ENCODE peak calls at places on chromosomes 13 and 19, in nine cellular contexts. M is upper lobe of right lung; G is adrenal gland; P is Panc1; E is iPS DF 6.9; A is stomach; O is endothelial cell of umbilical vein; B is ascending aorta; H is CD8-positive, alpha-beta T cell. K is an unnamed sample.

GRCh38 chr19:37362733-37363132 is 8.2 kb upstream of the ZNF527 start:
- DNase-seq in A (no peak), B (no peak), E (peak; percentile 50), H (no peak), G (no peak), P (no peak), O (peak; percentile 12), M (no peak), K (peak; percentile 90)

GRCh38 chr19:558770-559439 is 13.5 kb upstream of the BSG start:
- DNase-seq in P (no peak), O (no peak), M (peak; percentile 67), A (peak; percentile 40), G (no peak), B (no peak), H (no peak), E (no peak), K (no peak)

GRCh38 chr19:56856822-56857221 is 16.3 kb upstream of the PEG3 start:
- DNase-seq in E (no peak), P (no peak), H (no peak), O (no peak), B (no peak), M (no peak), A (no peak), G (no peak), K (no peak)

GRCh38 chr19:1618157-1619093 is 13.2 kb upstream of the UQCR11 start:
- DNase-seq in A (peak; percentile 39), M (no peak), E (peak; percentile 39), P (no peak), G (no peak), H (no peak), O (no peak), B (no peak), K (peak; percentile 40)

GRCh38 chr19:2223959-2224358 is 12.2 kb downstream of the PLEKHJ1 start:
- DNase-seq in A (no peak), B (no peak), O (no peak), E (no peak), G (no peak), P (no peak), H (no peak), M (no peak), K (no peak)

GRCh38 chr13:46747031-46747820 is 49.7 kb downstream of the ESD start:
- DNase-seq in H (no peak), O (no peak), M (no peak), E (no peak), P (no peak), G (no peak), A (no peak), B (no peak), K (peak; percentile 11)

GRCh38 chr13:97354808-97355207 is 79.2 kb upstream of the RAP2A start:
- DNase-seq in G (no peak), A (no peak), E (no peak), B (no peak), H (no peak), M (no peak), P (no peak), O (no peak), K (no peak)

GRCh38 chr13:76225815-76226489 is 589.8 kb downstream of the LMO7 start:
- DNase-seq in G (no peak), M (no peak), P (no peak), B (no peak), H (no peak), E (no peak), A (no peak), O (no peak), K (no peak)

GRCh38 chr19:51810228-51810627 is 15.3 kb downstream of the FPR3 start:
- DNase-seq in G (no peak), A (no peak), P (no peak), B (no peak), M (no peak), H (no peak), E (no peak), O (no peak), K (no peak)

GRCh38 chr13:111792956-111793355 is 274.0 kb upstream of the SOX1 start:
- DNase-seq in O (no peak), B (no peak), A (no peak), P (no peak), E (no peak), M (no peak), H (no peak), G (no peak), K (no peak)

GRCh38 chr13:59363950-59364349 is 799.8 kb downstream of the DIAPH3 start:
- DNase-seq in B (no peak), A (no peak), M (no peak), O (no peak), H (no peak), G (no peak), P (no peak), E (no peak), K (no peak)

DNA sequence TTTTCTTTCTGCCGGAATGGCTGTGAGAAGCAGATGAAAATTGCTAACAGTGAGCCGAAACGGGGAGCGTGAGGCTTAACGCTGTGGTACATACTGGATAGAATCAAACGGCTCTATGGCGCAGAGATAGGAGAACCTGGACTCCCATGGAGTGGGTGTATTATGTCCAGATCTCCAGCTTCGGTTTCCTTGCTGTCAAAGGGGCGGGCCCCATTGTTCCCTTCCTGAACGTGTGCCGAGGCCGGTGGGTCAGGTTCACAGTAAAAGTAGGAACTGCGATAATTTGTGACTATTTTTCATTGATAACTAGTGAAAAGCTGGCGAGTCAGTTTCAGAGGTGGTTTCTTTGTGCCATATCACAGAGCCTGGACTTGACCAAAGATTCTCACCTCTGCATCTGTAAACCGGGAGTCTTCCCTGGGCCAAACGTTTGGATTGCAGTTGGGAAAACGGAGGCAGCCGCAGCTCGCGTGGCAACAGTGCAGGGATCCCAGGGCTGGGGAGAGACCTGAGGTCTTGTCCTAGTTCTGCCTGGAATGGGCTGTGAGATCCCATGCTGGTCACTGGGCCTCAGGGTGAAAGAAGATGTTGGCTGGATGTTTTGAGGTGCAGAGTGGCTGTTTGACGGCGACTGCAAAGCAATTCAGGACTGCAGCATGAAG is 752 bp downstream of the RPL18A start:
- DNase-seq in B (no peak), E (no peak), P (no peak), O (no peak), A (no peak), H (no peak), M (no peak), G (no peak), K (no peak)
- H3K27ac ChIP-seq in B (peak overlapping the region; percentile 90), E (no peak overlapping the region), P (peak overlapping the region; percentile 98), O (peak overlapping the region; percentile 42), A (peak overlapping the region; percentile 87), H (peak overlapping the region; percentile 73), M (peak overlapping the region; percentile 91), G (peak overlapping the region; percentile 52), K (peak overlapping the region; percentile 84)

GRCh38 chr19:35438527-35438926 is 9.5 kb upstream of the FFAR2 start:
- DNase-seq in B (no peak), G (no peak), E (no peak), O (no peak), M (no peak), P (no peak), A (no peak), H (no peak), K (peak; percentile 19)

GRCh38 chr19:35439921-35440320 is 8.1 kb upstream of the FFAR2 start:
- DNase-seq in E (no peak), G (no peak), P (no peak), O (no peak), A (no peak), H (no peak), M (no peak), B (no peak), K (no peak)

GRCh38 chr19:35444735-35445134 is 3.3 kb upstream of the FFAR2 start:
- DNase-seq in B (no peak), M (no peak), P (no peak), O (no peak), A (no peak), E (no peak), H (no peak), G (no peak), K (no peak)

GRCh38 chr19:35446194-35446593 is 1.9 kb upstream of the FFAR2 start:
- DNase-seq in G (no peak), H (no peak), E (no peak), B (no peak), P (no peak), A (no peak), O (no peak), M (no peak), K (no peak)

GRCh38 chr19:35442091-35442490 is 6.0 kb upstream of the FFAR2 start:
- DNase-seq in O (no peak), E (no peak), B (peak; percentile 76), H (no peak), A (no peak), G (no peak), M (peak; percentile 90), P (no peak), K (no peak)
- H3K4me1 ChIP-seq in O (no peaks in the 10 kb centered on the region), E (no peaks in the 10 kb centered on the region), B (no peaks in the 10 kb centered on the region), H (peaks cover 2% of the 10 kb centered on the region), A (peaks cover 31% of the 10 kb centered on the region), G (peaks cover 12% of the 10 kb centered on the region), M (peaks cover 30% of the 10 kb centered on the region), P (no peaks in the 10 kb centered on the region), K (peaks cover 11% of the 10 kb centered on the region)

GRCh38 chr13:113895436-113895835 is 31.6 kb upstream of the GAS6 start:
- DNase-seq in G (no peak), M (no peak), B (no peak), P (no peak), H (no peak), E (no peak), A (no peak), O (no peak), K (no peak)

GRCh38 chr13:113898391-113898790 is 34.5 kb upstream of the GAS6 start:
- DNase-seq in M (no peak), G (no peak), O (no peak), P (no peak), A (no peak), B (peak; percentile 53), H (no peak), E (no peak), K (no peak)

GRCh38 chr13:113897161-113897560 is 33.3 kb upstream of the GAS6 start:
- DNase-seq in A (no peak), P (no peak), E (no peak), O (peak; percentile 56), G (no peak), M (no peak), H (no peak), B (peak; percentile 72), K (no peak)

GRCh38 chr13:113900646-113901045 is 36.8 kb upstream of the GAS6 start:
- DNase-seq in B (no peak), E (no peak), O (no peak), M (no peak), H (no peak), P (no peak), G (no peak), A (no peak), K (no peak)

DNA sequence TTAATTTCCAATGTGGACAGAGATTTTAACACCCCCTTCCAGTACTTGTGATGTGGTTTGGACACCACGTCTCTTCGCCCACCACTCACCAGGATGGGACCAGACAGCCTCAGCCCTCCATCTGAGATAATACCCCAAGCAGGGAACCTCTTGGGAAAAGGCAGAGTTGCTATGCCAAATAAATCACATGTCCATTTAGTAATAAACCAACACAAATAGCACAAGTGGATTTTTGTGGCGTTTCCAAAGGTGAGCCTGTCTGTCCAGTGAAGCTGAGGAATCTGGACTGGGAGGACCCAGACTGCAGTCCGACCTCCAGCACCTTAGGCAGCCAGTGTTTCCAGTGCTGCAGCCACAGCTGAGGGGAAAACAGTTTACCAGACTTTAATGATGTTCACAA is 34.1 kb upstream of the GAS6 start:
- DNase-seq in G (no peak), P (no peak), B (no peak), A (no peak), E (no peak), O (no peak), H (no peak), M (no peak), K (peak; percentile 68)
- H3K27ac ChIP-seq in G (no peak overlapping the region), P (no peak overlapping the region), B (no peak overlapping the region), A (no peak overlapping the region), E (no peak overlapping the region), O (peak overlapping the region; percentile 86), H (no peak overlapping the region), M (peak overlapping the region; percentile 59), K (peak overlapping the region; percentile 47)

GRCh38 chr13:50701469-50701868 is 142.0 kb downstream of the DLEU7 start:
- DNase-seq in A (no peak), G (no peak), O (no peak), P (no peak), H (no peak), E (no peak), M (no peak), B (no peak), K (no peak)
- H3K4me1 ChIP-seq in A (peaks cover 16% of the 10 kb centered on the region), G (peaks cover 17% of the 10 kb centered on the region), O (peaks cover 23% of the 10 kb centered on the region), P (no peaks in the 10 kb centered on the region), H (no peaks in the 10 kb centered on the region), E (no peaks in the 10 kb centered on the region), M (no peaks in the 10 kb centered on the region), B (no peaks in the 10 kb centered on the region), K (peaks cover 18% of the 10 kb centered on the region)

K was measured in thyroid gland.